ENCODE peak calls at places on chromosome 5, in four cellular contexts. R is NCI-H1694 treated with DMSO at 0.1 percent for 48 hours; J is stimulated activated CD4-positive, alpha-beta T cell treated with anti-CD3 and anti-CD28 coated beads, TNF-alpha, amount 100 ng/mL, for 1 hour; L is HTR-8/SVneo. W is an unnamed sample.

GRCh38 chr5:98397081-98397480 is 376.4 kb upstream of the RGMB start:
- DNase-seq in R (no peak), J (no peak), L (no peak), W (no peak)

GRCh38 chr5:125725686-125726085 is 697.5 kb upstream of the GRAMD2B start:
- DNase-seq in R (no peak), J (no peak), L (no peak), W (no peak)

GRCh38 chr5:140113180-140113698 is 670 bp upstream of the PURA start:
- DNase-seq in R (no peak), J (no peak), L (no peak), W (no peak)

GRCh38 chr5:14714706-14715105 is 50.2 kb downstream of the OTULIN start:
- DNase-seq in R (no peak), J (no peak), L (peak), W (no peak)

GRCh38 chr5:150397749-150398431 is 14.8 kb downstream of the CD74 start:
- DNase-seq in R (no peak), J (no peak), L (no peak), W (no peak)

GRCh38 chr5:172276214-172276613 is 7.3 kb downstream of the UBTD2 start:
- DNase-seq in R (no peak), J (no peak), L (no peak), W (no peak)

GRCh38 chr5:111494350-111494999 is 17.9 kb downstream of the STARD4 start:
- DNase-seq in R (no peak), J (no peak), L (peak), W (no peak)

GRCh38 chr5:59125961-59126360 is 543.1 kb downstream of the RAB3C start:
- DNase-seq in R (no peak), J (no peak), L (no peak), W (no peak)

GRCh38 chr5:65050140-65050539 is 281.4 kb downstream of the CWC27 start:
- DNase-seq in R (no peak), J (no peak), L (no peak), W (no peak)

GRCh38 chr5:172164773-172165212 is 23.2 kb downstream of the STK10 start:
- DNase-seq in R (no peak), J (no peak), L (no peak), W (no peak)

GRCh38 chr5:150106669-150107068 is 20.3 kb upstream of the CSF1R start:
- DNase-seq in R (no peak), J (no peak), L (no peak), W (no peak)

GRCh38 chr5:149133795-149134777 is 7.2 kb upstream of the ABLIM3 start:
- DNase-seq in R (no peak), J (no peak), L (peak), W (peak)

GRCh38 chr5:674630-675011 is 18.5 kb downstream of the TPPP start:
- DNase-seq in R (no peak), J (no peak), L (no peak), W (no peak)

GRCh38 chr5:34891981-34892380 is 23.3 kb downstream of the RAD1 start:
- DNase-seq in R (no peak), J (no peak), L (no peak), W (no peak)

GRCh38 chr5:99441235-99441634 is 512.4 kb upstream of the CHD1 start:
- DNase-seq in R (no peak), J (no peak), L (no peak), W (no peak)

GRCh38 chr5:107337281-107337680 is 333.5 kb downstream of the EFNA5 start:
- DNase-seq in R (no peak), J (no peak), L (no peak), W (no peak)